ENCODE peak calls at places on chromosomes 3 and 15, in six cellular contexts. One of them, this sample, is unnamed. For H3K36me3, the result is how much of the 10 kb centered on the place peaks cover.

GRCh38 chr3:187261541-187261969 is 30.0 kb downstream of the MASP1 start:
- DNase-seq in transverse colon: no peak
- DNase-seq in suprapubic skin: no peak
- DNase-seq in WERI-Rb-1: no peak
- DNase-seq in brain microvascular endothelial cell: no peak
- DNase-seq in uterus: no peak
- DNase-seq in this sample: no peak

GRCh38 chr3:187223799-187224198 is 26.5 kb downstream of the RTP1 start:
- DNase-seq in WERI-Rb-1: no peak
- DNase-seq in suprapubic skin: no peak
- DNase-seq in transverse colon: no peak
- DNase-seq in brain microvascular endothelial cell: peak
- DNase-seq in uterus: no peak
- DNase-seq in this sample: no peak

GRCh38 chr15:99442268-99442897 is 123.4 kb upstream of the MEF2A start:
- DNase-seq in WERI-Rb-1: peak
- DNase-seq in brain microvascular endothelial cell: peak
- DNase-seq in uterus: peak
- DNase-seq in transverse colon: peak
- DNase-seq in suprapubic skin: peak
- DNase-seq in this sample: no peak

GRCh38 chr3:139301183-139301582 is 42.6 kb upstream of the MRPS22 start:
- DNase-seq in suprapubic skin: no peak
- DNase-seq in brain microvascular endothelial cell: peak
- DNase-seq in uterus: no peak
- DNase-seq in WERI-Rb-1: no peak
- DNase-seq in transverse colon: no peak
- DNase-seq in this sample: no peak

GRCh38 chr15:40927497-40928346 is 1.4 kb upstream of the DLL4 start:
- DNase-seq in brain microvascular endothelial cell: no peak
- DNase-seq in suprapubic skin: no peak
- DNase-seq in uterus: no peak
- DNase-seq in WERI-Rb-1: peak
- DNase-seq in transverse colon: peak
- DNase-seq in this sample: peak

GRCh38 chr3:8987673-8988655 is 24.7 kb upstream of the RAD18 start:
- DNase-seq in WERI-Rb-1: peak
- DNase-seq in brain microvascular endothelial cell: peak
- DNase-seq in suprapubic skin: no peak
- DNase-seq in transverse colon: peak
- DNase-seq in uterus: peak
- DNase-seq in this sample: peak

GRCh38 chr3:31621314-31621713 is 88.6 kb downstream of the STT3B start:
- DNase-seq in brain microvascular endothelial cell: no peak
- DNase-seq in transverse colon: no peak
- DNase-seq in WERI-Rb-1: no peak
- DNase-seq in suprapubic skin: no peak
- DNase-seq in uterus: no peak
- DNase-seq in this sample: no peak

GRCh38 chr15:57184502-57184901 is 191.8 kb upstream of the CGNL1 start:
- DNase-seq in transverse colon: no peak
- DNase-seq in WERI-Rb-1: no peak
- DNase-seq in suprapubic skin: no peak
- DNase-seq in brain microvascular endothelial cell: no peak
- DNase-seq in uterus: no peak
- DNase-seq in this sample: no peak

GRCh38 chr3:64046527-64046926 is 23.2 kb upstream of the PSMD6 start:
- DNase-seq in brain microvascular endothelial cell: no peak
- DNase-seq in suprapubic skin: no peak
- DNase-seq in uterus: no peak
- DNase-seq in WERI-Rb-1: no peak
- DNase-seq in transverse colon: no peak
- DNase-seq in this sample: no peak

GRCh38 chr3:124814620-124815421 is 72.3 kb downstream of the ITGB5 start:
- DNase-seq in uterus: no peak
- DNase-seq in WERI-Rb-1: no peak
- DNase-seq in transverse colon: peak
- DNase-seq in suprapubic skin: no peak
- DNase-seq in brain microvascular endothelial cell: no peak
- DNase-seq in this sample: peak

GRCh38 chr3:141680620-141681389 is 57.3 kb upstream of the RNF7 start:
- DNase-seq in uterus: no peak
- DNase-seq in WERI-Rb-1: no peak
- DNase-seq in brain microvascular endothelial cell: peak
- DNase-seq in transverse colon: no peak
- DNase-seq in suprapubic skin: no peak
- DNase-seq in this sample: no peak

GRCh38 chr15:100192092-100192695 is 149.6 kb downstream of the ADAMTS17 start:
- DNase-seq in brain microvascular endothelial cell: no peak
- DNase-seq in uterus: no peak
- DNase-seq in suprapubic skin: peak
- DNase-seq in transverse colon: no peak
- DNase-seq in WERI-Rb-1: no peak
- DNase-seq in this sample: no peak

GRCh38 chr3:125300416-125300815 is 74.7 kb downstream of the ZNF148 start:
- DNase-seq in suprapubic skin: no peak
- DNase-seq in uterus: no peak
- DNase-seq in brain microvascular endothelial cell: no peak
- DNase-seq in transverse colon: no peak
- DNase-seq in WERI-Rb-1: no peak
- DNase-seq in this sample: no peak

GRCh38 chr3:114393367-114394072 is 99.7 kb downstream of the TIGIT start:
- DNase-seq in transverse colon: no peak
- DNase-seq in WERI-Rb-1: no peak
- DNase-seq in uterus: no peak
- DNase-seq in brain microvascular endothelial cell: no peak
- DNase-seq in suprapubic skin: no peak
- DNase-seq in this sample: no peak
- H3K4me3 ChIP-seq in transverse colon: no peak
- H3K4me3 ChIP-seq in WERI-Rb-1: no peak
- H3K4me3 ChIP-seq in uterus: no peak
- H3K4me3 ChIP-seq in brain microvascular endothelial cell: no peak
- H3K4me3 ChIP-seq in suprapubic skin: no peak
- H3K4me3 ChIP-seq in this sample: no peak

DNA sequence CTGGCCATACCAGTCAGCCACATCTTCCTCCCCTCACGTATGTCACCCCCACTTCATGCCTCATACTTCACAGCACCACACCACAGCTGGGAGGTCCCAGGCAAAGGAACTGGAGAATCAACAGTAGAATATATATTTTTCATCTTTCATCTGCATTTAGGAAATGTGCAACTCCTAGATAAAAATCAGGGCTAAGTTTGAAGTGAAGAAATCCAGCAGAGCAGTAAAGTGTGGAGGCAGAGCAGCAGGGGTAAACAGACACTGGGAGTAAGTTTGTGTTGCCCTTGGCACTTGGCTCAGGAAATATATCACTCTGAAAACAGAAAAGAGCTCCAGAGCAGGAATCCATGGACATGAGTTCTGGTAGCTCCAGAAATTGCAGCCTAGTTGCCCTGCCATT is 2.8 kb upstream of the HERC1 start:
- DNase-seq in transverse colon: no peak
- DNase-seq in brain microvascular endothelial cell: peak
- DNase-seq in uterus: no peak
- DNase-seq in suprapubic skin: no peak
- DNase-seq in WERI-Rb-1: no peak
- DNase-seq in this sample: no peak
- H3K27ac ChIP-seq in transverse colon: no peak
- H3K27ac ChIP-seq in brain microvascular endothelial cell: no peak
- H3K27ac ChIP-seq in uterus: peak
- H3K27ac ChIP-seq in suprapubic skin: no peak
- H3K27ac ChIP-seq in WERI-Rb-1: no peak
- H3K27ac ChIP-seq in this sample: no peak

DNA sequence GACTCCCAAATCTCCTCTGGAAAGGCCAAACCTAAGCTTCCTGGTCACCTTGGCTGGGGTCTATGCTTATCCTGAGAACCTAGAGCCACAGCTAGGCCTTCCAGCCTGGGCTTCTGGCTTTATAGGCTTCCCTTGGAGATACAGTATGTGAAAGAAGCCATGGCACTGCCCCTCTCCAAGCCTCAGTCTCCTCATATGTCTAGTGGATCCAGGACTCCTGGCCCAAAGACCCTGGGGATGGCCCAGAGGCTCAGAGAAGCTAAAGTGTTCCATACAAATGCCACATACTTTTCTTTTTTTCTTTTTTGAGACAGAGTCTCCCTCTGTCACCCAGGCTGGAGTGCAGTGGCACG is 8.6 kb downstream of the ACAA1 start:
- DNase-seq in transverse colon: no peak
- DNase-seq in suprapubic skin: no peak
- DNase-seq in WERI-Rb-1: no peak
- DNase-seq in brain microvascular endothelial cell: no peak
- DNase-seq in uterus: no peak
- DNase-seq in this sample: no peak
- H3K36me3 ChIP-seq in transverse colon: half or more
- H3K36me3 ChIP-seq in suprapubic skin: half or more
- H3K36me3 ChIP-seq in WERI-Rb-1: half or more
- H3K36me3 ChIP-seq in brain microvascular endothelial cell: half or more
- H3K36me3 ChIP-seq in uterus: under half
- H3K36me3 ChIP-seq in this sample: under half

DNA sequence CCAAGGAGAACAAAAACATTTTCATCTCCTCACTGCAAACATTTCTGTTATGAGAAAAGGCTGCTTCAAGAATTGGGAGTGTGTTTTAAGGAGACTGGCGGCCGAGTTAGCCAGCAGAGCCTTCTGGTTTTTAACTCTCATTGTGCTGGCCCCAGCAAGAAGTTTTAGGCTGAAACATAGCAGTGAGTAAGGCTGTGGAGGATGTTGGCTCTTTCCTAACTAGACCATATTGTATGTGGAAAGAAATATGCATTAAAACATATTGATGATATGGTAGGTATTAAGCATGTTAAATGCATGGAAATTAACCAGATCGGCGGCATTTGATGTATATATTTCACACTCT is 90.7 kb downstream of the TIGIT start:
- DNase-seq in WERI-Rb-1: no peak
- DNase-seq in brain microvascular endothelial cell: no peak
- DNase-seq in transverse colon: no peak
- DNase-seq in suprapubic skin: no peak
- DNase-seq in uterus: no peak
- DNase-seq in this sample: no peak
- H3K4me3 ChIP-seq in WERI-Rb-1: no peak
- H3K4me3 ChIP-seq in brain microvascular endothelial cell: peak
- H3K4me3 ChIP-seq in transverse colon: peak
- H3K4me3 ChIP-seq in suprapubic skin: peak
- H3K4me3 ChIP-seq in uterus: peak
- H3K4me3 ChIP-seq in this sample: no peak

GRCh38 chr15:48695835-48696573 is 50.5 kb upstream of the FBN1 start:
- DNase-seq in uterus: no peak
- DNase-seq in brain microvascular endothelial cell: no peak
- DNase-seq in WERI-Rb-1: no peak
- DNase-seq in transverse colon: no peak
- DNase-seq in suprapubic skin: no peak
- DNase-seq in this sample: no peak
- H3K27ac ChIP-seq in uterus: no peak
- H3K27ac ChIP-seq in brain microvascular endothelial cell: peak
- H3K27ac ChIP-seq in WERI-Rb-1: no peak
- H3K27ac ChIP-seq in transverse colon: no peak
- H3K27ac ChIP-seq in suprapubic skin: no peak
- H3K27ac ChIP-seq in this sample: no peak

GRCh38 chr3:10303105-10303504 is 10.4 kb upstream of the GHRL start:
- DNase-seq in transverse colon: no peak
- DNase-seq in uterus: no peak
- DNase-seq in suprapubic skin: no peak
- DNase-seq in WERI-Rb-1: no peak
- DNase-seq in brain microvascular endothelial cell: no peak
- DNase-seq in this sample: no peak

GRCh38 chr3:10299679-10300078 is 6.9 kb upstream of the GHRL start:
- DNase-seq in uterus: no peak
- DNase-seq in WERI-Rb-1: no peak
- DNase-seq in transverse colon: no peak
- DNase-seq in suprapubic skin: no peak
- DNase-seq in brain microvascular endothelial cell: no peak
- DNase-seq in this sample: no peak

GRCh38 chr3:10299175-10299574 is 6.4 kb upstream of the GHRL start:
- DNase-seq in transverse colon: no peak
- DNase-seq in brain microvascular endothelial cell: no peak
- DNase-seq in suprapubic skin: no peak
- DNase-seq in uterus: no peak
- DNase-seq in WERI-Rb-1: peak
- DNase-seq in this sample: no peak

GRCh38 chr3:10303785-10304184 is 11.0 kb upstream of the GHRL start:
- DNase-seq in transverse colon: no peak
- DNase-seq in WERI-Rb-1: no peak
- DNase-seq in suprapubic skin: no peak
- DNase-seq in brain microvascular endothelial cell: no peak
- DNase-seq in uterus: no peak
- DNase-seq in this sample: no peak

GRCh38 chr3:10300087-10300486 is 7.3 kb upstream of the GHRL start:
- DNase-seq in transverse colon: no peak
- DNase-seq in uterus: no peak
- DNase-seq in brain microvascular endothelial cell: no peak
- DNase-seq in suprapubic skin: no peak
- DNase-seq in WERI-Rb-1: no peak
- DNase-seq in this sample: no peak
- H3K36me3 ChIP-seq in transverse colon: under half
- H3K36me3 ChIP-seq in uterus: under half
- H3K36me3 ChIP-seq in brain microvascular endothelial cell: half or more
- H3K36me3 ChIP-seq in suprapubic skin: half or more
- H3K36me3 ChIP-seq in WERI-Rb-1: half or more
- H3K36me3 ChIP-seq in this sample: under half